ENCODE peak calls at places on chromosomes 13 and 19, in six cellular contexts. W is activated CD4-positive, alpha-beta T cell treated with anti-CD3 and anti-CD28 coated beads for 1 hour; D is ecto neural progenitor cell; Y is naive thymus-derived CD8-positive, alpha-beta T cell; B is posterior cingulate gyrus; S is cerebellum. Z is an unnamed sample.

GRCh38 chr13:67063036-67063435 is 167.1 kb downstream of the PCDH9 start:
- DNase-seq in W (no peak), D (no peak), Y (no peak), B (no peak), S (no peak), Z (no peak)

GRCh38 chr19:50233308-50233910 is 30.0 kb downstream of the MYH14 start:
- DNase-seq in W (no peak), D (no peak), Y (no peak), B (no peak), S (no peak), Z (no peak)

GRCh38 chr13:108342369-108343289 is 73.1 kb downstream of the TNFSF13B start:
- DNase-seq in W (no peak), D (no peak), Y (peak), B (no peak), S (peak), Z (no peak)

GRCh38 chr19:39778763-39779162 is at the start of gene LEUTX:
- DNase-seq in W (no peak), D (no peak), Y (no peak), B (no peak), S (no peak), Z (no peak)

GRCh38 chr13:105370011-105370645 is 1165.3 kb downstream of the EFNB2 start:
- DNase-seq in W (no peak), D (no peak), Y (no peak), B (no peak), S (no peak), Z (no peak)

GRCh38 chr19:4516199-4516938 is 1.9 kb downstream of the PLIN4 start:
- DNase-seq in W (no peak), D (no peak), Y (no peak), B (no peak), S (no peak), Z (no peak)

GRCh38 chr13:48265217-48265815 is 32.3 kb downstream of the ITM2B start:
- DNase-seq in W (no peak), D (no peak), Y (peak), B (no peak), S (no peak), Z (no peak)

GRCh38 chr19:47719047-47719885 is 6.0 kb downstream of the EHD2 start:
- DNase-seq in W (no peak), D (peak), Y (no peak), B (peak), S (peak), Z (peak)

GRCh38 chr13:46149272-46150133 is 32.5 kb downstream of the LCP1 start:
- DNase-seq in W (no peak), D (no peak), Y (no peak), B (no peak), S (no peak), Z (no peak)

GRCh38 chr13:47829684-47830083 is 171.4 kb downstream of the SUCLA2 start:
- DNase-seq in W (no peak), D (no peak), Y (no peak), B (no peak), S (no peak), Z (no peak)

GRCh38 chr13:110780410-110780809 is 66.9 kb downstream of the ING1 start:
- DNase-seq in W (no peak), D (no peak), Y (no peak), B (no peak), S (no peak), Z (no peak)

GRCh38 chr13:95741584-95742563 is 64.9 kb downstream of the DNAJC3 start:
- DNase-seq in W (no peak), D (no peak), Y (no peak), B (no peak), S (no peak), Z (peak)

GRCh38 chr13:25771208-25771607 is 280.6 kb downstream of the SHISA2 start:
- DNase-seq in W (no peak), D (no peak), Y (no peak), B (no peak), S (no peak), Z (no peak)

GRCh38 chr19:48509467-48510194 is 2.0 kb downstream of the LMTK3 start:
- DNase-seq in W (no peak), D (no peak), Y (no peak), B (peak), S (peak), Z (no peak)

GRCh38 chr13:101416181-101417042 is at the start of gene NALCN:
- DNase-seq in W (no peak), D (peak), Y (no peak), B (peak), S (peak), Z (peak)

GRCh38 chr19:19452241-19453128 is 47.0 kb downstream of the GATAD2A start:
- DNase-seq in W (no peak), D (no peak), Y (no peak), B (peak), S (no peak), Z (no peak)